ENCODE peak calls at places on chromosomes 3 and 15, in seven cellular contexts. G is NAMALWA; U is neuronal stem cell; C is nucleus accumbens; K is lower lobe of right lung; Y is activated gamma-delta T cell treated with anti-CD3 and anti-CD28 coated beads, Interleukin-2, amount 50 U/mL, for 16 hours; X is DND-41. V is an unnamed sample.

GRCh38 chr3:115099115-115099884 is 47.8 kb downstream of the ZBTB20 start:
- DNase-seq in X (no peak), C (no peak), K (no peak), U (no peak), Y (no peak), G (peak), V (no peak)

GRCh38 chr15:91291673-91292072 is 191.6 kb downstream of the SV2B start:
- DNase-seq in X (no peak), K (no peak), Y (no peak), C (no peak), G (peak), U (no peak), V (no peak)

GRCh38 chr3:182710557-182711157 is 82.6 kb upstream of the ATP11B start:
- DNase-seq in K (no peak), Y (no peak), G (peak), C (no peak), X (no peak), U (no peak), V (no peak)

GRCh38 chr15:52172869-52173268 is 18.3 kb downstream of the GNB5 start:
- DNase-seq in C (no peak), X (no peak), U (no peak), Y (no peak), K (no peak), G (no peak), V (no peak)

GRCh38 chr3:146187334-146187950 is 26.5 kb upstream of the PLOD2 start:
- DNase-seq in C (no peak), G (peak), Y (no peak), U (peak), K (no peak), X (no peak), V (no peak)

GRCh38 chr3:65758871-65759598 is 279.7 kb downstream of the MAGI1 start:
- DNase-seq in Y (no peak), G (no peak), X (no peak), K (no peak), U (no peak), C (no peak), V (no peak)

GRCh38 chr15:59687831-59688230 is 1.3 kb downstream of the BNIP2 start:
- DNase-seq in X (peak), C (no peak), K (no peak), G (peak), Y (no peak), U (no peak), V (no peak)

GRCh38 chr3:139534992-139535879 is 4.3 kb downstream of the RBP1 start:
- DNase-seq in Y (no peak), K (no peak), U (no peak), X (no peak), C (peak), G (no peak), V (peak)

GRCh38 chr3:135213213-135213612 is 418.2 kb downstream of the EPHB1 start:
- DNase-seq in Y (no peak), K (no peak), G (no peak), C (no peak), X (no peak), U (no peak), V (no peak)

GRCh38 chr15:100693451-100693850 is 91.1 kb downstream of the ASB7 start:
- DNase-seq in G (no peak), C (no peak), X (no peak), U (no peak), Y (no peak), K (no peak), V (no peak)

GRCh38 chr15:47517737-47518136 is 199.6 kb upstream of the SEMA6D start:
- DNase-seq in X (no peak), Y (no peak), G (no peak), C (no peak), K (no peak), U (peak), V (no peak)

GRCh38 chr3:38560284-38560683 is 64.1 kb downstream of the EXOG start:
- DNase-seq in G (peak), C (no peak), U (no peak), X (no peak), Y (no peak), K (peak), V (no peak)

GRCh38 chr3:153856932-153857331 is 264.3 kb upstream of the ARHGEF26 start:
- DNase-seq in X (no peak), U (no peak), K (no peak), G (no peak), C (no peak), Y (no peak), V (no peak)

GRCh38 chr15:82928711-82929110 is 23.8 kb downstream of the HOMER2 start:
- DNase-seq in X (no peak), Y (no peak), U (no peak), K (no peak), G (no peak), C (no peak), V (no peak)

GRCh38 chr15:100525894-100526512 is 2.7 kb downstream of the CERS3 start:
- DNase-seq in X (no peak), Y (no peak), C (peak), U (no peak), G (no peak), K (no peak), V (no peak)

GRCh38 chr3:180296971-180297370 is 260.2 kb upstream of the PEX5L start:
- DNase-seq in G (no peak), X (no peak), C (no peak), Y (no peak), U (no peak), K (no peak), V (no peak)

GRCh38 chr3:69012111-69012835 is 1.2 kb downstream of the EOGT start:
- DNase-seq in Y (no peak), U (no peak), G (no peak), K (peak), C (no peak), X (no peak), V (peak)

GRCh38 chr3:81726132-81726531 is 35.3 kb downstream of the GBE1 start:
- DNase-seq in Y (no peak), K (no peak), X (peak), U (no peak), G (no peak), C (no peak), V (no peak)

GRCh38 chr3:129650256-129650872 is 43.9 kb upstream of the PLXND1 start:
- DNase-seq in C (peak), G (peak), Y (peak), K (peak), X (peak), U (peak), V (peak)

GRCh38 chr3:179651687-179652466 is 963 bp upstream of the USP13 start:
- DNase-seq in K (no peak), C (no peak), Y (no peak), X (no peak), G (no peak), U (no peak), V (no peak)

GRCh38 chr3:46206284-46206683 is 1.8 kb downstream of the CCR1 start:
- DNase-seq in U (no peak), K (no peak), G (no peak), X (no peak), C (no peak), Y (no peak), V (peak)